ENCODE peak calls at places on chromosome 17, in eight cellular contexts. V is Karpas-422; D is stomach; L is CD8-positive, alpha-beta memory T cell; Y is lung; M is sigmoid colon; W is A549; U is neuronal stem cell. N is an unnamed sample. For H3K4me1, the result is how much of the 10 kb centered on the place peaks cover.

GRCh38 chr17:63622571-63623390 is 564 bp downstream of the MAP3K3 start:
- DNase-seq in V (peak), D (peak), L (peak), Y (peak), M (peak), W (peak), U (peak), N (peak)

GRCh38 chr17:14604920-14605599 is 304.2 kb downstream of the HS3ST3B1 start:
- DNase-seq in V (no peak), D (no peak), L (no peak), Y (peak), M (peak), W (no peak), U (no peak), N (peak)

GRCh38 chr17:61753696-61754095 is 109.6 kb downstream of the BRIP1 start:
- DNase-seq in V (no peak), D (no peak), L (no peak), Y (no peak), M (no peak), W (no peak), U (no peak), N (no peak)

GRCh38 chr17:30095507-30096244 is 20.9 kb upstream of the NSRP1 start:
- DNase-seq in V (peak), D (no peak), L (no peak), Y (no peak), M (no peak), W (peak), U (peak), N (no peak)

GRCh38 chr17:66422181-66422580 is 119.8 kb downstream of the PRKCA start:
- DNase-seq in V (no peak), D (no peak), L (no peak), Y (no peak), M (no peak), W (peak), U (no peak), N (no peak)

GRCh38 chr17:79521225-79521624 is 89.6 kb downstream of the RBFOX3 start:
- DNase-seq in V (no peak), D (no peak), L (no peak), Y (no peak), M (no peak), W (no peak), U (no peak), N (no peak)

GRCh38 chr17:34254651-34255380 is at the start of gene CCL2:
- DNase-seq in V (no peak), D (peak), L (no peak), Y (peak), M (peak), W (peak), U (no peak), N (peak)

GRCh38 chr17:81900181-81900820 is 1.7 kb upstream of the NPB start:
- DNase-seq in V (no peak), D (no peak), L (no peak), Y (no peak), M (no peak), W (no peak), U (no peak), N (no peak)

GRCh38 chr17:64230551-64231408 is 32.3 kb downstream of the TEX2 start:
- DNase-seq in V (no peak), D (no peak), L (no peak), Y (no peak), M (no peak), W (no peak), U (no peak), N (no peak)

GRCh38 chr17:2312736-2313135 is 9.0 kb downstream of the SRR start:
- DNase-seq in V (no peak), D (no peak), L (no peak), Y (no peak), M (no peak), W (no peak), U (no peak), N (no peak)

GRCh38 chr17:49819651-49820050 is 28.2 kb downstream of the TAC4 start:
- DNase-seq in V (no peak), D (no peak), L (no peak), Y (no peak), M (no peak), W (no peak), U (no peak), N (no peak)

GRCh38 chr17:62824290-62825135 is 16.4 kb upstream of the MARCHF10 start:
- DNase-seq in V (no peak), D (no peak), L (no peak), Y (no peak), M (no peak), W (peak), U (peak), N (no peak)

GRCh38 chr17:7393613-7394451 is 493 bp downstream of the PLSCR3 start:
- DNase-seq in V (peak), D (peak), L (peak), Y (no peak), M (peak), W (peak), U (no peak), N (no peak)

GRCh38 chr17:14197582-14197981 is 39.1 kb downstream of the CDRT15 start:
- DNase-seq in V (no peak), D (peak), L (no peak), Y (no peak), M (no peak), W (no peak), U (no peak), N (no peak)

GRCh38 chr17:41844971-41845370 is 7.3 kb downstream of the KLHL10 start:
- DNase-seq in V (no peak), D (no peak), L (no peak), Y (no peak), M (peak), W (no peak), U (no peak), N (no peak)

GRCh38 chr17:44906010-44906646 is 6.9 kb upstream of the EFTUD2 start:
- DNase-seq in V (no peak), D (no peak), L (no peak), Y (no peak), M (no peak), W (peak), U (no peak), N (no peak)

GRCh38 chr17:74760404-74761105 is 12.1 kb downstream of the NHERF1 start:
- DNase-seq in V (no peak), D (no peak), L (no peak), Y (no peak), M (no peak), W (no peak), U (no peak), N (no peak)

GRCh38 chr17:73639926-73640325 is 4.3 kb downstream of the SDK2 start:
- DNase-seq in V (no peak), D (peak), L (no peak), Y (no peak), M (no peak), W (no peak), U (no peak), N (no peak)

GRCh38 chr17:57548421-57549385 is 196.4 kb downstream of the CCDC182 start:
- DNase-seq in V (no peak), D (no peak), L (no peak), Y (no peak), M (no peak), W (no peak), U (no peak), N (peak)

GRCh38 chr17:55281592-55282378 is 17.0 kb downstream of the HLF start:
- DNase-seq in V (no peak), D (no peak), L (no peak), Y (no peak), M (no peak), W (no peak), U (no peak), N (no peak)

GRCh38 chr17:80270104-80270503 is 9.5 kb downstream of the RNF213 start:
- DNase-seq in V (no peak), D (no peak), L (no peak), Y (no peak), M (no peak), W (no peak), U (no peak), N (no peak)

GRCh38 chr17:44097110-44097810 is 26.2 kb downstream of the HDAC5 start:
- DNase-seq in V (no peak), D (peak), L (no peak), Y (no peak), M (no peak), W (no peak), U (no peak), N (peak)

GRCh38 chr17:32467949-32468348 is 18.8 kb upstream of the CDK5R1 start:
- DNase-seq in V (no peak), D (no peak), L (no peak), Y (no peak), M (no peak), W (no peak), U (no peak), N (no peak)

GRCh38 chr17:45077643-45078042 is 16.5 kb downstream of the NMT1 start:
- DNase-seq in V (no peak), D (no peak), L (no peak), Y (no peak), M (no peak), W (no peak), U (no peak), N (no peak)

GRCh38 chr17:75102385-75102821 is 7.4 kb upstream of the ARMC7 start:
- DNase-seq in V (peak), D (no peak), L (no peak), Y (no peak), M (no peak), W (no peak), U (no peak), N (no peak)

GRCh38 chr17:67974186-67974585 is 22.1 kb downstream of the C17orf58 start:
- DNase-seq in V (no peak), D (no peak), L (no peak), Y (no peak), M (no peak), W (no peak), U (no peak), N (no peak)
- H3K4me1 ChIP-seq in V (under half), D (under half), L (under half), Y (under half), M (under half), W (under half), U (under half), N (under half)

DNA sequence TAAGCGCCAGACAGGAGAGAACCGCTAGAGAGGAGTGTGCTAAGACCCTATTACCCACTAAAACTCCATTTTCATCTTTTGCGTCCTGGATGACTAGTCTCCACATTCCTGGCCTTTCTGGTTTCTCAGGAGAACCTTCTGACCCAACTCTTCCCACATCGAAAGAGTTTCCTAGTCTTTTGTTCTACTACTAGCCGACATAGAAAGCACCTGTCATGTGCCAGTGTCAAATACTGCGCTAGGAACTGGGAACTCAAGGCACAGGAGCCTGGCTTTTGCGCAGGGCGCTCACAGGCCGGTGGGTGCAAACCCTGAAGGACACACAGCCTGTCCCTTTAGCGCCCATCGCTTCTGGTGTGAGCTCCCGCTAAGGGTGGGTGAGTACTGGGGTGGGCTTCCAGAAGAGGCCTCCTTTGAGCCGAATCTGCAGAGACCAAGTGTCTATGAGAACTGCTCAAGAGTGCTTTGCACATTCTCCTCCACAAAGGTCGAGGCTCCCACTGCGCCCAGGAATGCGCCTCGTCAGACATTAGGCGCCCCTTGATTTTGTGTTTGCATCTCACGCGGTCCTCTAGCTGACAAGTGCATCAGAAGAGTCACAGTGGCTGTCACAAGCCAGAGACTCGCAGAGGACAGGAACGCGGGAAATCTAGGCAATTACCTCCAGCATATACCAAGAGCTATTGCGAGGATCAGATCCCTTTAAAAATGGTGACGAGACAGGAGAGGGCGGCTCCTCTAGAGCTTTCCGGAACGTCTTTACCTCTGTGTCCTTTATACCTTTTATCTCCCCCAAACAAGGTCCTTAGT is 2.0 kb upstream of the PSMB3 start:
- DNase-seq in V (peak), D (no peak), L (no peak), Y (no peak), M (no peak), W (no peak), U (peak), N (no peak)
- H3K4me1 ChIP-seq in V (half or more), D (half or more), L (half or more), Y (under half), M (half or more), W (under half), U (under half), N (half or more)

GRCh38 chr17:78038748-78039288 is 80.3 kb downstream of the TNRC6C start:
- DNase-seq in V (no peak), D (no peak), L (no peak), Y (no peak), M (no peak), W (no peak), U (no peak), N (no peak)
- H3K4me1 ChIP-seq in V (under half), D (under half), L (under half), Y (under half), M (under half), W (under half), U (under half), N (under half)

GRCh38 chr17:58753026-58753425 is 2.6 kb upstream of the PPM1E start:
- DNase-seq in V (no peak), D (no peak), L (no peak), Y (no peak), M (no peak), W (no peak), U (no peak), N (no peak)

DNA sequence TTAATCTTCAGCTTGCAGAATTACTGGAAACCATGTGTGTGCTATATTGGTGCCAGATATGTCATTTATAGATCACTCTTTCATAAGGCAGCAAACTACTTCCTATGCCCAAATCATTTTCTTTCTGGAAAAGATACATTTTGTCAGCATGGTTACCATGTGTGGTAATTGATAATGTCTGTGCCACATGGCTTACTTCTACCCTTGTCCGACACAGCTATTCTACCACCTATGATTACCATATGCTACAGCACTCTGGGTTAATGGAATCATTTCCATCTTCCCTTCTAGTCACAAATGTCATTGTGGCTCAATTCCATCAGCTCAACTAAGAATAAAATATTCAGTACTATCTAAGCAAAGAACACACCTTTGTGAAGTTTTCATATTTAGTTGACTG is 8.0 kb upstream of the PPM1E start:
- DNase-seq in V (no peak), D (no peak), L (no peak), Y (no peak), M (no peak), W (no peak), U (no peak), N (no peak)
- H3K4me1 ChIP-seq in V (under half), D (under half), L (under half), Y (under half), M (under half), W (under half), U (under half), N (under half)

DNA sequence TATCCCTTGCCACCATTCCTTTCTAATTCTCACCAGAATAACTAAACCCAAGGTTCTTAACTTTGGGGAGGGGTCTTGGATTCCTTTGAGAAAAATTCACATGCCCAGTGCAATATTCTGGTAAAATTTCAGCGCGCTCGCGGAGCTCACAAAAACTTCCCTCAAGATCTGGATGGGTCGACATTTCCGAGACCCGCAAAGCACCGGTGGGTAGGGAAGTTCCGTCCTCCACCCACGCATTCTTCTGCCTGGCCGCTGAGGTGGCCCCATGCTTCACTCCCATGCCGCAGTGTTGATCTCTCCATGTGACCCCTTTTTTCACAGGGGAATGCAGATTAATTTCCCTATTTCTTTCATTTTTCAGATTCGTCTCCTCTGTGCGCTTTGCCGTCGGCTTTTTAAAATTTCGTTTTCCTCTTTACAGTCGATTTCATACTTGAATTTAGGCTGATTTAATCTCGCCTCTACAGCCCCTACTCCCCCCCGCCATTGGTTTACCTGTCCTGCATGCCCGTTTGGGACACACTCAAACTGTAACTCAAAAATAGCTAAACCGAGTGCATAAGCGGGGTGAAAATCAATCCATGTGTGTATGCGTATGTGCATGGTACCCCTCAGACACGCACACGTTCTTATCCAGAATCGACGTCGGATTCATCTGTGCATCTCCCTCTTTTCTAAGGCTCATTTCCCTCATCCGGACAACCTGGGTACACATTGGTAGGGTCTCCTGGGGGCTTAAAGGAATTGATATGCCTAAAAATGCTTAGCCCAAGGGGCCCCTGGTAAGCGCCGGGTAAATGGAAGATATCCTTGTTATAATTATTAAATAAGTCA is 1.4 kb upstream of the SP6 start:
- DNase-seq in V (no peak), D (no peak), L (no peak), Y (no peak), M (no peak), W (no peak), U (no peak), N (no peak)
- H3K4me1 ChIP-seq in V (under half), D (under half), L (under half), Y (under half), M (under half), W (under half), U (under half), N (under half)

DNA sequence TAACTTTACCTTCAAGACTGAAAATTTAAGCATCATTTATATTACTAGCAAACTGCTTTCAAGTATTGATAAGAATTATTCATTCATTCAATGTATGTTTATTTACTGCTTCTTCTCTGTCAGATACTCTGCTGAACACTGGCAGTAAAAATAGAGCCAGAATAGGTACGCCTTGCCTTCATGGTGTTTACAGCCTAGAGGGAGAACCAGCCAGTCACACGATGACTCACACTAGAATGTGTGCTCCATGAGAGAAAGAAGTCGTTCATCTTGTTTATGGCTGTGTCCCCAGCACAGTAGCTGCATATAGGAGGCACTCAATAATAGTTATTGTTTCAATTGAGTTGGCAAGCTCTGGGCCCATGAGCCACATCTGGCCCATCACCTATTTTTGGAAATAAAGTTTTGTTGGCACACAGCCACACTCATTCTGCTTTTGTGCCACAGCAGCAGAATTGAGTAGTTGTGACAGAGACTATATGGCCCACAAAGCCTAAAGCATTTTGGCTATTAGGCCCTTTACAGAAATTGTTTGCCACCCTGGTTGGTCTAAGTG is 84.2 kb downstream of the TMC6 start:
- DNase-seq in V (no peak), D (no peak), L (no peak), Y (no peak), M (no peak), W (no peak), U (no peak), N (no peak)
- H3K4me1 ChIP-seq in V (under half), D (under half), L (under half), Y (under half), M (under half), W (under half), U (under half), N (half or more)

GRCh38 chr17:38448208-38448776 is 20.0 kb downstream of the ARHGAP23 start:
- DNase-seq in V (no peak), D (no peak), L (no peak), Y (no peak), M (no peak), W (no peak), U (no peak), N (no peak)
- H3K4me1 ChIP-seq in V (under half), D (half or more), L (under half), Y (under half), M (half or more), W (half or more), U (under half), N (half or more)

GRCh38 chr17:3887811-3888210 is 5.0 kb downstream of the CAMKK1 start:
- DNase-seq in V (peak), D (no peak), L (no peak), Y (no peak), M (no peak), W (no peak), U (no peak), N (no peak)
- H3K4me1 ChIP-seq in V (under half), D (half or more), L (under half), Y (under half), M (half or more), W (half or more), U (under half), N (half or more)

N was measured in heart right ventricle.